ENCODE peak calls at places on chromosomes 6 and 20, in five cellular contexts. H is NAMALWA, Z is occipital lobe, E is Peyer's patch, D is Right ventricle myocardium inferior. Q is an unnamed sample.

GRCh38 chr20:41650221-41650948 is 32.2 kb upstream of the CHD6 start:
- DNase-seq in H (peak; percentile 24), Z (no peak), E (no peak), D (no peak), Q (no peak)

GRCh38 chr6:6851059-6851658 is 256.6 kb upstream of the RREB1 start:
- DNase-seq in H (peak; percentile 16), Z (peak; percentile 34), E (peak; percentile 62), D (no peak), Q (no peak)

GRCh38 chr6:38117281-38117680 is 297.8 kb downstream of the ZFAND3 start:
- DNase-seq in H (no peak), Z (no peak), E (no peak), D (no peak), Q (no peak)

GRCh38 chr6:147219463-147219862 is 15.2 kb downstream of the STXBP5 start:
- DNase-seq in H (no peak), Z (no peak), E (no peak), D (no peak), Q (no peak)

GRCh38 chr6:14575961-14576360 is 458.4 kb downstream of the CD83 start:
- DNase-seq in H (no peak), Z (no peak), E (no peak), D (no peak), Q (no peak)

GRCh38 chr6:140319209-140319608 is 944.8 kb upstream of the CITED2 start:
- DNase-seq in H (peak; percentile 24), Z (no peak), E (no peak), D (no peak), Q (peak; percentile 45)

GRCh38 chr6:1190361-1190760 is 121.5 kb upstream of the FOXQ1 start:
- DNase-seq in H (no peak), Z (no peak), E (no peak), D (no peak), Q (no peak)

GRCh38 chr6:157521665-157522335 is 140.8 kb downstream of the ZDHHC14 start:
- DNase-seq in H (no peak), Z (no peak), E (no peak), D (no peak), Q (no peak)

GRCh38 chr6:137637161-137637560 is 143.0 kb upstream of the OLIG3 start:
- DNase-seq in H (no peak), Z (no peak), E (no peak), D (no peak), Q (no peak)

GRCh38 chr6:37308084-37308817 is 45.5 kb upstream of the RNF8 start:
- DNase-seq in H (no peak), Z (no peak), E (no peak), D (no peak), Q (no peak)

GRCh38 chr6:169490830-169491229 is 211.0 kb downstream of the WDR27 start:
- DNase-seq in H (no peak), Z (no peak), E (no peak), D (no peak), Q (no peak)

GRCh38 chr6:46376562-46376969 is 114.7 kb downstream of the RCAN2 start:
- DNase-seq in H (peak; percentile 49), Z (no peak), E (peak; percentile 65), D (peak; percentile 57), Q (peak; percentile 49)

GRCh38 chr6:43076093-43076927 is at the start of gene PTK7:
- DNase-seq in H (peak; percentile 64), Z (no peak), E (no peak), D (no peak), Q (peak; percentile 30)

GRCh38 chr20:5947276-5947675 is 3.1 kb downstream of the TRMT6 start:
- DNase-seq in H (no peak), Z (no peak), E (no peak), D (no peak), Q (no peak)

GRCh38 chr6:20771427-20771826 is 237.2 kb downstream of the CDKAL1 start:
- DNase-seq in H (no peak), Z (no peak), E (no peak), D (no peak), Q (no peak)

GRCh38 chr6:135299256-135299655 is 118.1 kb downstream of the MYB start:
- DNase-seq in H (no peak), Z (no peak), E (no peak), D (no peak), Q (no peak)

GRCh38 chr20:15702161-15702560 is 871.1 kb downstream of the KIF16B start:
- DNase-seq in H (no peak), Z (no peak), E (no peak), D (no peak), Q (no peak)

GRCh38 chr20:5863040-5863811 is 87.1 kb downstream of the TRMT6 start:
- DNase-seq in H (no peak), Z (no peak), E (no peak), D (no peak), Q (no peak)

GRCh38 chr6:104527761-104528415 is 331.8 kb downstream of the HACE1 start:
- DNase-seq in H (peak; percentile 49), Z (no peak), E (no peak), D (no peak), Q (peak; percentile 37)

GRCh38 chr20:36974660-36975059 is 23.2 kb upstream of the SAMHD1 start:
- DNase-seq in H (no peak), Z (no peak), E (no peak), D (no peak), Q (no peak)

GRCh38 chr6:9140181-9140580 is 704.8 kb upstream of the SLC35B3 start:
- DNase-seq in H (no peak), Z (no peak), E (peak; percentile 46), D (no peak), Q (peak; percentile 33)

GRCh38 chr6:117617766-117618035 is 15.4 kb upstream of the GOPC start:
- DNase-seq in H (no peak), Z (no peak), E (no peak), D (no peak), Q (no peak)

GRCh38 chr6:50975216-50975615 is 156.5 kb downstream of the TFAP2B start:
- DNase-seq in H (no peak), Z (no peak), E (no peak), D (no peak), Q (no peak)

GRCh38 chr20:23019403-23019802 is 15.7 kb upstream of the SSTR4 start:
- DNase-seq in H (no peak), Z (peak; percentile 41), E (no peak), D (no peak), Q (peak; percentile 28)

GRCh38 chr6:166197361-166197760 is 29.7 kb upstream of the TBXT start:
- DNase-seq in H (no peak), Z (no peak), E (no peak), D (no peak), Q (no peak)

GRCh38 chr20:20318318-20319161 is 49.4 kb upstream of the INSM1 start:
- DNase-seq in H (no peak), Z (no peak), E (no peak), D (no peak), Q (no peak)

GRCh38 chr6:40906759-40907158 is 132.3 kb downstream of the UNC5CL start:
- DNase-seq in H (no peak), Z (no peak), E (peak; percentile 72), D (no peak), Q (no peak)

GRCh38 chr20:56831795-56832194 is 202.7 kb downstream of the TFAP2C start:
- DNase-seq in H (no peak), Z (no peak), E (no peak), D (no peak), Q (no peak)

GRCh38 chr6:101116337-101116736 is 235.2 kb upstream of the ASCC3 start:
- DNase-seq in H (no peak), Z (no peak), E (no peak), D (no peak), Q (no peak)

GRCh38 chr6:12570461-12571030 is 146.0 kb upstream of the PHACTR1 start:
- DNase-seq in H (no peak), Z (no peak), E (no peak), D (no peak), Q (no peak)

GRCh38 chr6:68053805-68054373 is 581.2 kb upstream of the ADGRB3 start:
- DNase-seq in H (no peak), Z (no peak), E (no peak), D (no peak), Q (no peak)

GRCh38 chr6:163427498-163428254 is 13.2 kb downstream of the QKI start:
- DNase-seq in H (peak; percentile 58), Z (no peak), E (no peak), D (no peak), Q (no peak)

GRCh38 chr20:23114018-23114417 is 27.9 kb upstream of the CD93 start:
- DNase-seq in H (no peak), Z (no peak), E (no peak), D (peak; percentile 85), Q (no peak)

Q was measured in RPMI8226.